ENCODE peak calls at places on chromosomes 12 and 14, in nine cellular contexts. One of them, this sample, is unnamed.

GRCh38 chr14:22842211-22843122 is 6.1 kb downstream of the MMP14 start:
- DNase-seq in lower lobe of right lung: peak; percentile 36
- DNase-seq in ascending aorta: no peak
- DNase-seq in GM06990: no peak
- DNase-seq in endothelial cell of umbilical vein: no peak
- DNase-seq in heart left ventricle: no peak
- DNase-seq in fibroblast of the aortic adventitia: no peak
- DNase-seq in HepG2: no peak
- DNase-seq in lung: no peak
- DNase-seq in this sample: no peak

GRCh38 chr12:104006929-104007328 is 41.3 kb downstream of the TDG start:
- DNase-seq in lower lobe of right lung: no peak
- DNase-seq in HepG2: no peak
- DNase-seq in ascending aorta: no peak
- DNase-seq in lung: no peak
- DNase-seq in GM06990: no peak
- DNase-seq in fibroblast of the aortic adventitia: peak; percentile 67
- DNase-seq in endothelial cell of umbilical vein: peak; percentile 63
- DNase-seq in heart left ventricle: no peak
- DNase-seq in this sample: peak; percentile 78

GRCh38 chr12:15320881-15321280 is 1.4 kb upstream of the PTPRO start:
- DNase-seq in endothelial cell of umbilical vein: no peak
- DNase-seq in lung: no peak
- DNase-seq in GM06990: no peak
- DNase-seq in ascending aorta: no peak
- DNase-seq in heart left ventricle: no peak
- DNase-seq in HepG2: no peak
- DNase-seq in lower lobe of right lung: no peak
- DNase-seq in fibroblast of the aortic adventitia: no peak
- DNase-seq in this sample: no peak

GRCh38 chr12:131615316-131616053 is 95.4 kb upstream of the SFSWAP start:
- DNase-seq in endothelial cell of umbilical vein: no peak
- DNase-seq in lower lobe of right lung: no peak
- DNase-seq in ascending aorta: no peak
- DNase-seq in HepG2: no peak
- DNase-seq in heart left ventricle: no peak
- DNase-seq in fibroblast of the aortic adventitia: no peak
- DNase-seq in GM06990: no peak
- DNase-seq in lung: no peak
- DNase-seq in this sample: no peak

GRCh38 chr14:85319998-85320397 is 209.9 kb upstream of the FLRT2 start:
- DNase-seq in lower lobe of right lung: no peak
- DNase-seq in HepG2: no peak
- DNase-seq in GM06990: no peak
- DNase-seq in ascending aorta: no peak
- DNase-seq in fibroblast of the aortic adventitia: peak; percentile 25
- DNase-seq in endothelial cell of umbilical vein: peak; percentile 95
- DNase-seq in heart left ventricle: no peak
- DNase-seq in lung: no peak
- DNase-seq in this sample: peak; percentile 47

GRCh38 chr12:115259968-115260806 is 576.2 kb upstream of the TBX3 start:
- DNase-seq in heart left ventricle: no peak
- DNase-seq in ascending aorta: no peak
- DNase-seq in lower lobe of right lung: no peak
- DNase-seq in lung: peak; percentile 34
- DNase-seq in GM06990: no peak
- DNase-seq in endothelial cell of umbilical vein: no peak
- DNase-seq in fibroblast of the aortic adventitia: no peak
- DNase-seq in HepG2: peak; percentile 28
- DNase-seq in this sample: no peak

GRCh38 chr14:62081012-62081612 is 318.9 kb downstream of the SNAPC1 start:
- DNase-seq in heart left ventricle: no peak
- DNase-seq in ascending aorta: no peak
- DNase-seq in HepG2: no peak
- DNase-seq in GM06990: peak; percentile 73
- DNase-seq in fibroblast of the aortic adventitia: no peak
- DNase-seq in lower lobe of right lung: no peak
- DNase-seq in lung: no peak
- DNase-seq in endothelial cell of umbilical vein: no peak
- DNase-seq in this sample: no peak

GRCh38 chr14:62674833-62675232 is 370.4 kb downstream of the KCNH5 start:
- DNase-seq in GM06990: no peak
- DNase-seq in lung: peak; percentile 44
- DNase-seq in heart left ventricle: no peak
- DNase-seq in HepG2: no peak
- DNase-seq in fibroblast of the aortic adventitia: no peak
- DNase-seq in lower lobe of right lung: no peak
- DNase-seq in ascending aorta: no peak
- DNase-seq in endothelial cell of umbilical vein: no peak
- DNase-seq in this sample: no peak

GRCh38 chr12:78018939-78019338 is 188.2 kb downstream of the NAV3 start:
- DNase-seq in lung: no peak
- DNase-seq in HepG2: peak; percentile 2
- DNase-seq in ascending aorta: no peak
- DNase-seq in GM06990: no peak
- DNase-seq in lower lobe of right lung: no peak
- DNase-seq in fibroblast of the aortic adventitia: peak; percentile 29
- DNase-seq in heart left ventricle: no peak
- DNase-seq in endothelial cell of umbilical vein: no peak
- DNase-seq in this sample: peak; percentile 48

GRCh38 chr12:2455410-2455809 is 339.4 kb upstream of the FKBP4 start:
- DNase-seq in ascending aorta: no peak
- DNase-seq in fibroblast of the aortic adventitia: no peak
- DNase-seq in HepG2: no peak
- DNase-seq in lung: no peak
- DNase-seq in heart left ventricle: no peak
- DNase-seq in lower lobe of right lung: no peak
- DNase-seq in GM06990: no peak
- DNase-seq in endothelial cell of umbilical vein: no peak
- DNase-seq in this sample: no peak

GRCh38 chr14:48814562-48814961 is 771.6 kb downstream of the RPS29 start:
- DNase-seq in lung: no peak
- DNase-seq in fibroblast of the aortic adventitia: no peak
- DNase-seq in ascending aorta: no peak
- DNase-seq in endothelial cell of umbilical vein: no peak
- DNase-seq in heart left ventricle: no peak
- DNase-seq in GM06990: no peak
- DNase-seq in lower lobe of right lung: no peak
- DNase-seq in HepG2: no peak
- DNase-seq in this sample: no peak

GRCh38 chr12:110733089-110733715 is 9.5 kb downstream of the PPP1CC start:
- DNase-seq in heart left ventricle: peak; percentile 34
- DNase-seq in HepG2: no peak
- DNase-seq in lung: no peak
- DNase-seq in lower lobe of right lung: no peak
- DNase-seq in GM06990: no peak
- DNase-seq in endothelial cell of umbilical vein: no peak
- DNase-seq in fibroblast of the aortic adventitia: peak; percentile 77
- DNase-seq in ascending aorta: no peak
- DNase-seq in this sample: peak; percentile 70

GRCh38 chr12:75854681-75855309 is 176.8 kb downstream of the PHLDA1 start:
- DNase-seq in GM06990: no peak
- DNase-seq in ascending aorta: no peak
- DNase-seq in endothelial cell of umbilical vein: no peak
- DNase-seq in HepG2: no peak
- DNase-seq in fibroblast of the aortic adventitia: peak; percentile 93
- DNase-seq in heart left ventricle: no peak
- DNase-seq in lower lobe of right lung: no peak
- DNase-seq in lung: no peak
- DNase-seq in this sample: peak; percentile 68

GRCh38 chr12:49902399-49903350 is 1.0 kb downstream of the FAIM2 start:
- DNase-seq in endothelial cell of umbilical vein: no peak
- DNase-seq in heart left ventricle: no peak
- DNase-seq in GM06990: no peak
- DNase-seq in HepG2: no peak
- DNase-seq in lower lobe of right lung: no peak
- DNase-seq in lung: no peak
- DNase-seq in fibroblast of the aortic adventitia: no peak
- DNase-seq in ascending aorta: no peak
- DNase-seq in this sample: no peak

GRCh38 chr12:49903351-49903699 is 375 bp downstream of the FAIM2 start:
- DNase-seq in fibroblast of the aortic adventitia: no peak
- DNase-seq in ascending aorta: no peak
- DNase-seq in HepG2: no peak
- DNase-seq in GM06990: no peak
- DNase-seq in lower lobe of right lung: no peak
- DNase-seq in heart left ventricle: no peak
- DNase-seq in lung: no peak
- DNase-seq in endothelial cell of umbilical vein: no peak
- DNase-seq in this sample: no peak

GRCh38 chr12:49904601-49905000 is 901 bp upstream of the FAIM2 start:
- DNase-seq in HepG2: no peak
- DNase-seq in lower lobe of right lung: peak; percentile 22
- DNase-seq in GM06990: no peak
- DNase-seq in lung: no peak
- DNase-seq in ascending aorta: no peak
- DNase-seq in fibroblast of the aortic adventitia: no peak
- DNase-seq in heart left ventricle: no peak
- DNase-seq in endothelial cell of umbilical vein: no peak
- DNase-seq in this sample: no peak

GRCh38 chr12:49901986-49902385 is 1.7 kb downstream of the FAIM2 start:
- DNase-seq in ascending aorta: no peak
- DNase-seq in endothelial cell of umbilical vein: no peak
- DNase-seq in heart left ventricle: no peak
- DNase-seq in lower lobe of right lung: no peak
- DNase-seq in fibroblast of the aortic adventitia: no peak
- DNase-seq in GM06990: no peak
- DNase-seq in lung: no peak
- DNase-seq in HepG2: no peak
- DNase-seq in this sample: no peak

GRCh38 chr12:49903700-49904423 is at the start of gene FAIM2:
- DNase-seq in lung: no peak
- DNase-seq in HepG2: no peak
- DNase-seq in heart left ventricle: peak; percentile 68
- DNase-seq in GM06990: no peak
- DNase-seq in endothelial cell of umbilical vein: no peak
- DNase-seq in lower lobe of right lung: peak; percentile 60
- DNase-seq in fibroblast of the aortic adventitia: peak; percentile 83
- DNase-seq in ascending aorta: no peak
- DNase-seq in this sample: peak; percentile 86
- H3K4me3 ChIP-seq in lung: no peak within 1 kb of the TSS
- H3K4me3 ChIP-seq in HepG2: no peak within 1 kb of the TSS
- H3K4me3 ChIP-seq in heart left ventricle: peak within 1 kb of the TSS; percentile 33
- H3K4me3 ChIP-seq in GM06990: no peak within 1 kb of the TSS
- H3K4me3 ChIP-seq in endothelial cell of umbilical vein: no peak within 1 kb of the TSS
- H3K4me3 ChIP-seq in lower lobe of right lung: peak within 1 kb of the TSS; percentile 49
- H3K4me3 ChIP-seq in fibroblast of the aortic adventitia: peak within 1 kb of the TSS; percentile 57
- H3K4me3 ChIP-seq in ascending aorta: peak within 1 kb of the TSS; percentile 67
- H3K4me3 ChIP-seq in this sample: peak within 1 kb of the TSS; percentile 28

GRCh38 chr14:52058346-52058745 is 10.5 kb downstream of the NID2 start:
- DNase-seq in GM06990: no peak
- DNase-seq in ascending aorta: no peak
- DNase-seq in lung: no peak
- DNase-seq in fibroblast of the aortic adventitia: peak; percentile 70
- DNase-seq in heart left ventricle: no peak
- DNase-seq in HepG2: no peak
- DNase-seq in lower lobe of right lung: no peak
- DNase-seq in endothelial cell of umbilical vein: no peak
- DNase-seq in this sample: peak; percentile 59
- TF ChIP-seq CTCF in GM06990: no peak
- TF ChIP-seq CTCF in ascending aorta: no peak
- TF ChIP-seq CTCF in lung: no peak
- TF ChIP-seq CTCF in fibroblast of the aortic adventitia: no peak
- TF ChIP-seq CTCF in heart left ventricle: no peak
- TF ChIP-seq CTCF in HepG2: no peak
- TF ChIP-seq CTCF in lower lobe of right lung: no peak
- TF ChIP-seq CTCF in endothelial cell of umbilical vein: no peak
- TF ChIP-seq CTCF in this sample: no peak

GRCh38 chr14:60565211-60565610 is 56.3 kb downstream of the SIX6 start:
- DNase-seq in lung: no peak
- DNase-seq in heart left ventricle: no peak
- DNase-seq in ascending aorta: no peak
- DNase-seq in endothelial cell of umbilical vein: no peak
- DNase-seq in lower lobe of right lung: no peak
- DNase-seq in HepG2: no peak
- DNase-seq in fibroblast of the aortic adventitia: peak; percentile 97
- DNase-seq in GM06990: no peak
- DNase-seq in this sample: peak; percentile 89
- H3K4me3 ChIP-seq in lung: no peak overlapping the region
- H3K4me3 ChIP-seq in heart left ventricle: no peak overlapping the region
- H3K4me3 ChIP-seq in ascending aorta: no peak overlapping the region
- H3K4me3 ChIP-seq in endothelial cell of umbilical vein: no peak overlapping the region
- H3K4me3 ChIP-seq in lower lobe of right lung: no peak overlapping the region
- H3K4me3 ChIP-seq in HepG2: no peak overlapping the region
- H3K4me3 ChIP-seq in fibroblast of the aortic adventitia: no peak overlapping the region
- H3K4me3 ChIP-seq in GM06990: no peak overlapping the region
- H3K4me3 ChIP-seq in this sample: no peak overlapping the region

GRCh38 chr12:155646-156045 is 58.3 kb downstream of the SLC6A12 start:
- DNase-seq in fibroblast of the aortic adventitia: no peak
- DNase-seq in endothelial cell of umbilical vein: no peak
- DNase-seq in heart left ventricle: no peak
- DNase-seq in GM06990: no peak
- DNase-seq in lung: no peak
- DNase-seq in ascending aorta: no peak
- DNase-seq in HepG2: no peak
- DNase-seq in lower lobe of right lung: no peak
- DNase-seq in this sample: no peak
- TF ChIP-seq CTCF in fibroblast of the aortic adventitia: no peak
- TF ChIP-seq CTCF in endothelial cell of umbilical vein: no peak
- TF ChIP-seq CTCF in heart left ventricle: no peak
- TF ChIP-seq CTCF in GM06990: no peak
- TF ChIP-seq CTCF in lung: no peak
- TF ChIP-seq CTCF in ascending aorta: no peak
- TF ChIP-seq CTCF in HepG2: no peak
- TF ChIP-seq CTCF in lower lobe of right lung: no peak
- TF ChIP-seq CTCF in this sample: no peak

GRCh38 chr12:9365296-9365695 is 157.1 kb upstream of the PZP start:
- DNase-seq in lung: no peak
- DNase-seq in fibroblast of the aortic adventitia: no peak
- DNase-seq in HepG2: no peak
- DNase-seq in GM06990: no peak
- DNase-seq in heart left ventricle: no peak
- DNase-seq in ascending aorta: no peak
- DNase-seq in endothelial cell of umbilical vein: no peak
- DNase-seq in lower lobe of right lung: no peak
- DNase-seq in this sample: no peak
- H3K4me3 ChIP-seq in lung: no peak overlapping the region
- H3K4me3 ChIP-seq in fibroblast of the aortic adventitia: no peak overlapping the region
- H3K4me3 ChIP-seq in HepG2: peak overlapping the region; percentile 52
- H3K4me3 ChIP-seq in GM06990: peak overlapping the region; percentile 34
- H3K4me3 ChIP-seq in heart left ventricle: no peak overlapping the region
- H3K4me3 ChIP-seq in ascending aorta: no peak overlapping the region
- H3K4me3 ChIP-seq in endothelial cell of umbilical vein: no peak overlapping the region
- H3K4me3 ChIP-seq in lower lobe of right lung: no peak overlapping the region
- H3K4me3 ChIP-seq in this sample: no peak overlapping the region

DNA sequence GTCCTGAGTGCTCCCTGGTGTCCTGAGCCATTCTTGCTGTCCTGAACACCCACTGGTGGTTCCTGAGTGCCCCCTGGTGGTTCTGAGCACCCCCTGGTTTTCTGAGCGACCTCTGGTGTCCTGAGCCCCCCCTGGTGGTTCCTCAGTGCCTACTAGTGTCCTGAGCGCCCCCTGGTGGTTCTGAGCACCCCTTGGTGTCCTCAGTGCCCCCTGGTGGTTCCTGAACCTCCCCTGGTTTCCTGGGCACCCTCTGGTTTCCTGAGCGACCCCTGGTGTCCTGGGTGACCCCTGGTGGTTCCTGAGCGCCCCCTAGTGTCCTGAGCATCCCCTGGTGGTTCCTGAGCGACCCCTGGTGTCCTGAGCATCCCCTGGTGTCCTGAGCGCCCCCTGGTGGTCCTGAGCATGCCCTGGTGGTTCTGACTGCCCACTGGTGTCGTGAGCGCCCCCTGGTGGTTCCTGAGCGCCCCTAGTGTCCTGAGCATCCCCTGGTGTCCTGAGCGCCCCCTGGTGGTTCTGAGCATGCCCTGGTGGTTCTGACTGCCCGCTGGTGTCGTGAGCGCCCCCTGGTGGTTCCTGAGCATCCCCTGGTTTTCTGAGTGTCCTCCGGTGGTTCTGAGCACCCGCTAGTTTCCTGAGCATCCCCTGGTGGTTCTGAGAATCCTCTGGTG is 473.1 kb downstream of the TMEM121 start:
- DNase-seq in heart left ventricle: peak; percentile 74
- DNase-seq in lung: peak; percentile 58
- DNase-seq in lower lobe of right lung: peak; percentile 80
- DNase-seq in endothelial cell of umbilical vein: no peak
- DNase-seq in fibroblast of the aortic adventitia: no peak
- DNase-seq in GM06990: peak; percentile 37
- DNase-seq in ascending aorta: no peak
- DNase-seq in HepG2: peak; percentile 50
- DNase-seq in this sample: no peak
- TF ChIP-seq CTCF in heart left ventricle: peak; percentile 19
- TF ChIP-seq CTCF in lung: peak; percentile 29
- TF ChIP-seq CTCF in lower lobe of right lung: peak; percentile 53
- TF ChIP-seq CTCF in endothelial cell of umbilical vein: peak; percentile 18
- TF ChIP-seq CTCF in fibroblast of the aortic adventitia: peak; percentile 36
- TF ChIP-seq CTCF in GM06990: peak; percentile 98
- TF ChIP-seq CTCF in ascending aorta: no peak
- TF ChIP-seq CTCF in HepG2: peak; percentile 31
- TF ChIP-seq CTCF in this sample: peak; percentile 45